ENCODE peak calls at places on chromosomes 11 and 22, in five cellular contexts. X is thoracic aorta, O is AG04449, L is foreskin fibroblast, H is neural progenitor cell. N is an unnamed sample.

GRCh38 chr11:2097356-2097997 is 41.7 kb downstream of the IGF2 start:
- DNase-seq in H (peak), X (no peak), O (peak), L (peak), N (no peak)

GRCh38 chr11:73252577-73253191 is 19.5 kb upstream of the P2RY6 start:
- DNase-seq in H (peak), L (no peak), X (no peak), O (no peak), N (no peak)

GRCh38 chr11:124113890-124114289 is 1.4 kb upstream of the VWA5A start:
- DNase-seq in X (no peak), L (peak), O (no peak), H (no peak), N (no peak)

GRCh38 chr22:45678961-45679912 is 7.6 kb downstream of the ATXN10 start:
- DNase-seq in X (no peak), O (no peak), L (peak), H (no peak), N (peak)

GRCh38 chr22:28544431-28544868 is 135.2 kb downstream of the TTC28 start:
- DNase-seq in X (no peak), H (no peak), L (no peak), O (no peak), N (no peak)

GRCh38 chr11:58625826-58626460 is 3.5 kb downstream of the CNTF start:
- DNase-seq in L (peak), O (peak), H (no peak), X (no peak), N (no peak)

GRCh38 chr22:31019276-31019930 is 50.3 kb downstream of the TUG1 start:
- DNase-seq in X (no peak), L (no peak), H (no peak), O (no peak), N (no peak)

GRCh38 chr11:76086713-76087635 is 119.3 kb downstream of the WNT11 start:
- DNase-seq in X (no peak), L (peak), H (no peak), O (peak), N (no peak)

GRCh38 chr11:113373981-113374560 is 13.5 kb upstream of the ANKK1 start:
- DNase-seq in O (no peak), X (no peak), L (no peak), H (no peak), N (no peak)

GRCh38 chr11:112697371-112697770 is 263.8 kb upstream of the NCAM1 start:
- DNase-seq in X (no peak), L (no peak), O (no peak), H (peak), N (no peak)

GRCh38 chr11:46402957-46403902 is 11.7 kb upstream of the CHRM4 start:
- DNase-seq in X (no peak), O (no peak), L (no peak), H (peak), N (no peak)

GRCh38 chr11:67615455-67616430 is 9.0 kb downstream of the NDUFV1 start:
- DNase-seq in H (peak), X (no peak), L (no peak), O (no peak), N (no peak)

GRCh38 chr11:115924744-115925567 is 420.7 kb upstream of the CADM1 start:
- DNase-seq in L (no peak), O (no peak), H (no peak), X (no peak), N (no peak)

GRCh38 chr11:44400431-44400830 is 90.5 kb upstream of the ALX4 start:
- DNase-seq in L (no peak), X (no peak), H (no peak), O (no peak), N (no peak)

GRCh38 chr11:35162795-35163194 is 23.8 kb downstream of the CD44 start:
- DNase-seq in X (no peak), H (no peak), O (no peak), L (no peak), N (no peak)

GRCh38 chr11:60887531-60887930 is 18.9 kb downstream of the PRPF19 start:
- DNase-seq in X (no peak), L (peak), O (no peak), H (peak), N (no peak)

GRCh38 chr11:128492461-128492860 is 94.9 kb downstream of the ETS1 start:
- DNase-seq in O (no peak), X (no peak), L (no peak), H (no peak), N (no peak)

GRCh38 chr11:133078591-133079179 is 453.6 kb downstream of the OPCML start:
- DNase-seq in O (no peak), L (peak), H (peak), X (no peak), N (no peak)

GRCh38 chr22:41052661-41053490 is 39.5 kb upstream of the EP300 start:
- DNase-seq in L (peak), H (no peak), X (no peak), O (peak), N (peak)

GRCh38 chr22:37501176-37501609 is 15.0 kb upstream of the MFNG start:
- DNase-seq in O (no peak), L (no peak), H (no peak), X (no peak), N (no peak)

GRCh38 chr11:61575886-61576516 is 4.9 kb downstream of the SYT7 start:
- DNase-seq in H (no peak), O (no peak), L (no peak), X (no peak), N (no peak)

GRCh38 chr11:74357449-74357848 is 40.8 kb downstream of the PGM2L1 start:
- DNase-seq in L (no peak), O (no peak), H (no peak), X (no peak), N (no peak)

GRCh38 chr22:43110444-43110926 is at the start of gene BIK:
- DNase-seq in O (no peak), L (no peak), H (peak), X (no peak), N (no peak)

GRCh38 chr11:106642331-106642730 is 375.9 kb downstream of the GUCY1A2 start:
- DNase-seq in X (no peak), H (no peak), L (peak), O (no peak), N (no peak)

GRCh38 chr11:122633219-122633829 is 22.2 kb upstream of the UBASH3B start:
- DNase-seq in L (peak), X (no peak), H (peak), O (no peak), N (no peak)

GRCh38 chr11:63574856-63575602 is 11.8 kb upstream of the PLAAT2 start:
- DNase-seq in L (no peak), H (no peak), O (no peak), X (peak), N (no peak)

GRCh38 chr22:49233507-49234100 is 594.1 kb downstream of the BRD1 start:
- DNase-seq in H (no peak), O (no peak), X (no peak), L (no peak), N (no peak)

GRCh38 chr11:45051621-45052020 is 94.8 kb upstream of the PRDM11 start:
- DNase-seq in L (no peak), H (no peak), X (no peak), O (no peak), N (no peak)

GRCh38 chr22:46830001-46830715 is 67.7 kb downstream of the TBC1D22A start:
- DNase-seq in X (no peak), H (no peak), O (no peak), L (peak), N (no peak)

GRCh38 chr11:128195057-128195751 is 392.2 kb downstream of the ETS1 start:
- DNase-seq in H (no peak), X (no peak), L (no peak), O (no peak), N (no peak)

GRCh38 chr22:50735739-50736030 is 2.3 kb upstream of the ACR start:
- DNase-seq in X (no peak), L (no peak), H (no peak), O (no peak), N (no peak)

GRCh38 chr22:38026130-38027111 is 30.8 kb upstream of the PICK1 start:
- DNase-seq in X (no peak), H (no peak), O (no peak), L (no peak), N (no peak)

GRCh38 chr11:134371436-134372185 is 39.8 kb downstream of the GLB1L2 start:
- DNase-seq in O (no peak), L (no peak), X (no peak), H (no peak), N (no peak)

GRCh38 chr11:110172666-110173065 is 79.5 kb downstream of the ZC3H12C start:
- DNase-seq in L (no peak), O (no peak), X (no peak), H (no peak), N (no peak)

GRCh38 chr22:31038686-31039085 is 42.4 kb upstream of the SMTN start:
- DNase-seq in O (no peak), H (no peak), X (no peak), L (no peak), N (no peak)

GRCh38 chr11:11157201-11157600 is 195.8 kb downstream of the CSNK2A3 start:
- DNase-seq in L (no peak), H (peak), O (no peak), X (no peak), N (no peak)

GRCh38 chr11:11152877-11153276 is 200.2 kb downstream of the CSNK2A3 start:
- DNase-seq in X (no peak), H (no peak), L (no peak), O (no peak), N (no peak)

GRCh38 chr11:11155962-11156815 is 196.9 kb downstream of the CSNK2A3 start:
- DNase-seq in X (no peak), H (peak), L (no peak), O (no peak), N (no peak)
- TF ChIP-seq CTCF in X (no peak), H (peak), L (peak), O (peak), N (peak)

DNA sequence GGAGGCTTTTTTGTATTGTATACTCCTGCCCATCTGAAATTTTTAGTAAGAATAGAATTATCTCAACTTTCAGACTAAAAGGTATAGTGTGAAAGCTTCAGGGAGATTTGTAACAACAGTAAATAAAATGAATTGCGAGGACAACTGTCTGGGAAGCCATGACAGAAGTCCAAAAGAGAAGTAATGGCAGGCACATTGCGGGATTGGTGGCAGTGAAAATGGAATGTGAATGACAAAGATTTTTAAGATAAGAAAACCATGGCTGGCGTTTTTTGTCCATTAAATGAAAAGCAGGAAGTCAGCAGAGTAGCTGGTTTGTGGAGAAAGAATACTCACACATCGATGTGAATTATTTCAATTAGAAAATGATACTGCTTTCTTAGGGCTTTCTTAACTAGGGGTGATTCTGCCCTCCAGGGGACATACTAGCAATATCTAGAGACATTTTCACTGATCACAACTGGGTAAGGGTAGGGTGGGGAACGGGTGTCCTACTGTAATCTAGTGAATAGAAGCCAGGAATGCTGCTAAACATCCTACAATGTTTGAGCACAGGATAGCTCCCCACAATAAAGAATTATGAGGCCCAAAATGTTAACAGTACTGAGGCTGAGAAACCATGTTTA is 1.6 kb downstream of the NPAT start:
- DNase-seq in O (no peak), X (no peak), L (no peak), H (no peak), N (no peak)
- TF ChIP-seq CTCF in O (no peak), X (no peak), L (no peak), H (no peak), N (no peak)

GRCh38 chr11:119154178-119154577 is 5.3 kb downstream of the ABCG4 start:
- DNase-seq in H (no peak), X (no peak), L (no peak), O (no peak), N (no peak)

GRCh38 chr11:119152043-119152442 is 3.2 kb downstream of the ABCG4 start:
- DNase-seq in L (no peak), O (no peak), H (no peak), X (no peak), N (no peak)

GRCh38 chr11:119152604-119153003 is 3.8 kb downstream of the ABCG4 start:
- DNase-seq in O (no peak), L (no peak), X (no peak), H (no peak), N (no peak)

GRCh38 chr11:119155733-119156492 is 7.1 kb downstream of the ABCG4 start:
- DNase-seq in X (no peak), H (peak), O (no peak), L (no peak), N (no peak)

DNA sequence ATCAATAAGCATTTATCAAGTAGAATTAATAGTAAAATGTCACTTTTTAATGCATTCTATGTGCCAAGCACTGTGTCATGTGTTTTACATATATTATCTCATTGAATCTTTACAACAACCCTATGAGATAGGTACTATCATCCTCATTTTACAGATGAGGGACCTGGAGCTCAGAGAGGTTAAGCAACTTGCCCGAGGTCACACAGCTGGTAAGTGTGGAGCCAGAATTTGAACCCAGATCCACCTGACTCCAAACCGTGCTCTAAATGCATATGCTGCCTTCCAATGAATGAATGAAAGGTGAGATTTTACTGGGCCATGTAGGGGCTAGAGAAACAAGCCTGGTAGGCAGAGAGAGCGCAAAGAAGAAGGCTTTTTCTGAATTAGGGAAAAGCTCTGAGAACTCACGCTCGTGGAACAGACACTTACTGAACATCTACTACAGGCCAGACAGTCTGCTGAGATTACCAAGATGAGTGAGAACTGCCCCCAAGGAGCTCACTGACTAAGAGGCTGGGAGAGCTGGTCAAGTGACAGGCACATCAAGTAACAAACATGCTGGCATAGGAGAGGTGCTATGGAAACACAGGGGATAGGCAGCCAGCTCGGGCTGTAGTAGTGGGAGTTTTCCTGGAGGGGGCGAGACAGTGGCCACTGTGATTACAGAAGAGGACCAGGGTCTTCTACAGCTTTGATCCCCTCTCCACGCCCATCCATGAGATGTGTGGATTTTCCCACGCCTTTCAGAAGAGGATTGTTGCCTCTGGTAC is 4.4 kb downstream of the ABCG4 start:
- DNase-seq in L (no peak), H (peak), O (no peak), X (no peak), N (no peak)
- TF ChIP-seq CTCF in L (no peak), H (peak), O (no peak), X (no peak), N (peak)

GRCh38 chr22:20566420-20567260 is 59.2 kb downstream of the MED15 start:
- DNase-seq in L (peak), X (no peak), H (no peak), O (peak), N (no peak)

GRCh38 chr22:20565761-20566160 is 58.4 kb downstream of the MED15 start:
- DNase-seq in X (no peak), L (no peak), O (no peak), H (no peak), N (no peak)

GRCh38 chr22:20568502-20569058 is 61.2 kb downstream of the MED15 start:
- DNase-seq in L (no peak), H (no peak), O (no peak), X (no peak), N (no peak)

GRCh38 chr22:20567993-20568417 is 60.6 kb downstream of the MED15 start:
- DNase-seq in L (peak), X (no peak), O (no peak), H (no peak), N (no peak)

GRCh38 chr22:20567371-20567847 is 60.0 kb downstream of the MED15 start:
- DNase-seq in H (no peak), X (no peak), L (peak), O (no peak), N (no peak)
- TF ChIP-seq CTCF in H (no peak), X (no peak), L (no peak), O (no peak), N (no peak)

GRCh38 chr11:125256471-125257010 is 92.0 kb downstream of the PKNOX2 start:
- DNase-seq in X (no peak), H (no peak), L (no peak), O (no peak), N (no peak)

GRCh38 chr11:125258626-125259025 is 94.1 kb downstream of the PKNOX2 start:
- DNase-seq in X (no peak), L (no peak), H (no peak), O (no peak), N (no peak)

GRCh38 chr11:125253795-125254525 is 89.4 kb downstream of the PKNOX2 start:
- DNase-seq in L (no peak), X (no peak), H (no peak), O (no peak), N (no peak)

GRCh38 chr11:125257751-125258150 is 93.2 kb downstream of the PKNOX2 start:
- DNase-seq in O (no peak), H (no peak), L (no peak), X (no peak), N (no peak)

DNA sequence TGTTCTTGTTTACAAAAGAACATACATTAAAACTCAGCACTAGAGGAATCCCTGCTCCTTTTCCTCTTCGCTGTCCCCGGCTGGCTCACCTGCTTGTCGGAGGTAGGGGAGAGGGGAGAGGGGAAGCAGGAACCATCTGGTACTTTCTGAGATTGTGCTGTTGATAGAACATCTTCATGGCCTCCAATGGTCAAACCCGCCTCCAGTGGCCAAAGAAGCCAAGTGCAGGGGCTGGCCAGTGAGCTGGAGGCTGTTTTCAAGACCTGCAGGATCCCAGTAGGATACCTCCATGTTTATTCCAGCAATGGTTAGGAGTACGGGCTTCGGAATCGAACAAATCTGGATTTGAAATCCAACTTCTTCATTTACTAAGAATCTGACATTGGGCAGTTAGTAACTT is 92.6 kb downstream of the PKNOX2 start:
- DNase-seq in O (no peak), L (no peak), X (no peak), H (peak), N (no peak)
- TF ChIP-seq CTCF in O (peak), L (peak), X (no peak), H (peak), N (peak)

GRCh38 chr11:40129276-40129675 is 1330.2 kb downstream of the LRRC4C start:
- DNase-seq in H (peak), O (no peak), X (no peak), L (no peak), N (no peak)
- TF ChIP-seq CTCF in H (peak), O (no peak), X (no peak), L (no peak), N (no peak)